ENCODE peak calls at places on chromosome 3, in ten cellular contexts. One of them, this sample, is unnamed.

GRCh38 chr3:197420115-197420514 is 121.7 kb upstream of the DLG1 start:
- DNase-seq in HL-60: no peak
- DNase-seq in heart right ventricle: peak
- DNase-seq in LNCaP clone FGC: no peak
- DNase-seq in pancreas: no peak
- DNase-seq in CD8-positive, alpha-beta T cell: no peak
- DNase-seq in Peyer's patch: no peak
- DNase-seq in astrocyte of the spinal cord: peak
- DNase-seq in fibroblast of the aortic adventitia: peak
- DNase-seq in psoas muscle: no peak
- DNase-seq in this sample: no peak

GRCh38 chr3:153768559-153769469 is 352.4 kb upstream of the ARHGEF26 start:
- DNase-seq in heart right ventricle: peak
- DNase-seq in LNCaP clone FGC: peak
- DNase-seq in Peyer's patch: peak
- DNase-seq in pancreas: peak
- DNase-seq in astrocyte of the spinal cord: peak
- DNase-seq in fibroblast of the aortic adventitia: peak
- DNase-seq in psoas muscle: no peak
- DNase-seq in CD8-positive, alpha-beta T cell: peak
- DNase-seq in HL-60: peak
- DNase-seq in this sample: peak

GRCh38 chr3:176106380-176106779 is 1090.9 kb downstream of the TBL1XR1 start:
- DNase-seq in pancreas: no peak
- DNase-seq in heart right ventricle: no peak
- DNase-seq in LNCaP clone FGC: no peak
- DNase-seq in CD8-positive, alpha-beta T cell: no peak
- DNase-seq in psoas muscle: no peak
- DNase-seq in astrocyte of the spinal cord: peak
- DNase-seq in HL-60: no peak
- DNase-seq in Peyer's patch: no peak
- DNase-seq in fibroblast of the aortic adventitia: no peak
- DNase-seq in this sample: no peak

GRCh38 chr3:36679384-36680200 is 84.8 kb downstream of the DCLK3 start:
- DNase-seq in psoas muscle: no peak
- DNase-seq in heart right ventricle: no peak
- DNase-seq in fibroblast of the aortic adventitia: peak
- DNase-seq in astrocyte of the spinal cord: peak
- DNase-seq in Peyer's patch: no peak
- DNase-seq in LNCaP clone FGC: no peak
- DNase-seq in HL-60: peak
- DNase-seq in CD8-positive, alpha-beta T cell: no peak
- DNase-seq in pancreas: no peak
- DNase-seq in this sample: peak

GRCh38 chr3:73361591-73361990 is 263.1 kb downstream of the PDZRN3 start:
- DNase-seq in astrocyte of the spinal cord: no peak
- DNase-seq in fibroblast of the aortic adventitia: no peak
- DNase-seq in HL-60: no peak
- DNase-seq in pancreas: no peak
- DNase-seq in psoas muscle: no peak
- DNase-seq in heart right ventricle: no peak
- DNase-seq in LNCaP clone FGC: no peak
- DNase-seq in CD8-positive, alpha-beta T cell: no peak
- DNase-seq in Peyer's patch: no peak
- DNase-seq in this sample: no peak

GRCh38 chr3:5079761-5080160 is 42.3 kb upstream of the ARL8B start:
- DNase-seq in CD8-positive, alpha-beta T cell: no peak
- DNase-seq in LNCaP clone FGC: no peak
- DNase-seq in psoas muscle: no peak
- DNase-seq in fibroblast of the aortic adventitia: no peak
- DNase-seq in HL-60: no peak
- DNase-seq in pancreas: no peak
- DNase-seq in astrocyte of the spinal cord: no peak
- DNase-seq in Peyer's patch: peak
- DNase-seq in heart right ventricle: no peak
- DNase-seq in this sample: no peak

GRCh38 chr3:133967992-133968892 is 61.5 kb downstream of the SLCO2A1 start:
- DNase-seq in fibroblast of the aortic adventitia: no peak
- DNase-seq in psoas muscle: no peak
- DNase-seq in pancreas: no peak
- DNase-seq in LNCaP clone FGC: no peak
- DNase-seq in Peyer's patch: peak
- DNase-seq in astrocyte of the spinal cord: no peak
- DNase-seq in heart right ventricle: no peak
- DNase-seq in CD8-positive, alpha-beta T cell: no peak
- DNase-seq in HL-60: no peak
- DNase-seq in this sample: no peak

GRCh38 chr3:121759541-121760202 is 10.1 kb upstream of the GOLGB1 start:
- DNase-seq in HL-60: no peak
- DNase-seq in astrocyte of the spinal cord: no peak
- DNase-seq in CD8-positive, alpha-beta T cell: no peak
- DNase-seq in LNCaP clone FGC: no peak
- DNase-seq in psoas muscle: no peak
- DNase-seq in heart right ventricle: peak
- DNase-seq in fibroblast of the aortic adventitia: peak
- DNase-seq in pancreas: no peak
- DNase-seq in Peyer's patch: no peak
- DNase-seq in this sample: no peak

GRCh38 chr3:128488995-128489859 is 3.8 kb downstream of the GATA2 start:
- DNase-seq in pancreas: peak
- DNase-seq in LNCaP clone FGC: no peak
- DNase-seq in psoas muscle: peak
- DNase-seq in Peyer's patch: peak
- DNase-seq in astrocyte of the spinal cord: no peak
- DNase-seq in CD8-positive, alpha-beta T cell: no peak
- DNase-seq in HL-60: no peak
- DNase-seq in fibroblast of the aortic adventitia: peak
- DNase-seq in heart right ventricle: peak
- DNase-seq in this sample: no peak

GRCh38 chr3:108489776-108490175 is 20.6 kb downstream of the MYH15 start:
- DNase-seq in heart right ventricle: peak
- DNase-seq in astrocyte of the spinal cord: peak
- DNase-seq in LNCaP clone FGC: no peak
- DNase-seq in HL-60: peak
- DNase-seq in CD8-positive, alpha-beta T cell: peak
- DNase-seq in fibroblast of the aortic adventitia: peak
- DNase-seq in Peyer's patch: peak
- DNase-seq in psoas muscle: no peak
- DNase-seq in pancreas: peak
- DNase-seq in this sample: peak

GRCh38 chr3:28667646-28668376 is 319.2 kb upstream of the AZI2 start:
- DNase-seq in LNCaP clone FGC: no peak
- DNase-seq in HL-60: peak
- DNase-seq in psoas muscle: peak
- DNase-seq in Peyer's patch: peak
- DNase-seq in astrocyte of the spinal cord: peak
- DNase-seq in fibroblast of the aortic adventitia: peak
- DNase-seq in CD8-positive, alpha-beta T cell: peak
- DNase-seq in heart right ventricle: peak
- DNase-seq in pancreas: peak
- DNase-seq in this sample: peak

GRCh38 chr3:112557980-112558379 is 3.8 kb downstream of the ATG3 start:
- DNase-seq in astrocyte of the spinal cord: no peak
- DNase-seq in pancreas: no peak
- DNase-seq in LNCaP clone FGC: no peak
- DNase-seq in HL-60: no peak
- DNase-seq in psoas muscle: no peak
- DNase-seq in fibroblast of the aortic adventitia: no peak
- DNase-seq in heart right ventricle: no peak
- DNase-seq in CD8-positive, alpha-beta T cell: no peak
- DNase-seq in Peyer's patch: no peak
- DNase-seq in this sample: no peak

GRCh38 chr3:110564674-110565073 is 506.9 kb upstream of the NECTIN3 start:
- DNase-seq in psoas muscle: no peak
- DNase-seq in fibroblast of the aortic adventitia: no peak
- DNase-seq in CD8-positive, alpha-beta T cell: no peak
- DNase-seq in HL-60: no peak
- DNase-seq in pancreas: no peak
- DNase-seq in Peyer's patch: no peak
- DNase-seq in heart right ventricle: no peak
- DNase-seq in LNCaP clone FGC: no peak
- DNase-seq in astrocyte of the spinal cord: no peak
- DNase-seq in this sample: no peak

GRCh38 chr3:106130384-106131084 is 261.7 kb upstream of the CBLB start:
- DNase-seq in astrocyte of the spinal cord: peak
- DNase-seq in pancreas: no peak
- DNase-seq in heart right ventricle: peak
- DNase-seq in CD8-positive, alpha-beta T cell: no peak
- DNase-seq in Peyer's patch: no peak
- DNase-seq in fibroblast of the aortic adventitia: peak
- DNase-seq in LNCaP clone FGC: no peak
- DNase-seq in HL-60: no peak
- DNase-seq in psoas muscle: no peak
- DNase-seq in this sample: peak

GRCh38 chr3:195334967-195335366 is 64.0 kb upstream of the XXYLT1 start:
- DNase-seq in CD8-positive, alpha-beta T cell: no peak
- DNase-seq in LNCaP clone FGC: no peak
- DNase-seq in heart right ventricle: no peak
- DNase-seq in pancreas: no peak
- DNase-seq in psoas muscle: no peak
- DNase-seq in Peyer's patch: no peak
- DNase-seq in astrocyte of the spinal cord: no peak
- DNase-seq in HL-60: no peak
- DNase-seq in fibroblast of the aortic adventitia: no peak
- DNase-seq in this sample: no peak

GRCh38 chr3:85721409-85722145 is 762.8 kb downstream of the CADM2 start:
- DNase-seq in heart right ventricle: no peak
- DNase-seq in pancreas: no peak
- DNase-seq in Peyer's patch: no peak
- DNase-seq in fibroblast of the aortic adventitia: no peak
- DNase-seq in psoas muscle: no peak
- DNase-seq in astrocyte of the spinal cord: no peak
- DNase-seq in CD8-positive, alpha-beta T cell: no peak
- DNase-seq in LNCaP clone FGC: no peak
- DNase-seq in HL-60: no peak
- DNase-seq in this sample: no peak

GRCh38 chr3:94167796-94168195 is 104.9 kb downstream of the NSUN3 start:
- DNase-seq in HL-60: no peak
- DNase-seq in LNCaP clone FGC: no peak
- DNase-seq in pancreas: no peak
- DNase-seq in fibroblast of the aortic adventitia: no peak
- DNase-seq in psoas muscle: no peak
- DNase-seq in astrocyte of the spinal cord: no peak
- DNase-seq in Peyer's patch: no peak
- DNase-seq in heart right ventricle: no peak
- DNase-seq in CD8-positive, alpha-beta T cell: no peak
- DNase-seq in this sample: no peak

GRCh38 chr3:94158461-94158860 is 95.6 kb downstream of the NSUN3 start:
- DNase-seq in psoas muscle: no peak
- DNase-seq in LNCaP clone FGC: no peak
- DNase-seq in astrocyte of the spinal cord: peak
- DNase-seq in HL-60: no peak
- DNase-seq in Peyer's patch: no peak
- DNase-seq in CD8-positive, alpha-beta T cell: no peak
- DNase-seq in heart right ventricle: no peak
- DNase-seq in pancreas: no peak
- DNase-seq in fibroblast of the aortic adventitia: peak
- DNase-seq in this sample: no peak

GRCh38 chr3:94159062-94159726 is 96.3 kb downstream of the NSUN3 start:
- DNase-seq in psoas muscle: no peak
- DNase-seq in CD8-positive, alpha-beta T cell: no peak
- DNase-seq in fibroblast of the aortic adventitia: peak
- DNase-seq in heart right ventricle: no peak
- DNase-seq in LNCaP clone FGC: no peak
- DNase-seq in pancreas: no peak
- DNase-seq in HL-60: no peak
- DNase-seq in astrocyte of the spinal cord: peak
- DNase-seq in Peyer's patch: no peak
- DNase-seq in this sample: no peak

GRCh38 chr3:94162700-94163099 is 99.8 kb downstream of the NSUN3 start:
- DNase-seq in HL-60: no peak
- DNase-seq in psoas muscle: no peak
- DNase-seq in Peyer's patch: no peak
- DNase-seq in LNCaP clone FGC: no peak
- DNase-seq in fibroblast of the aortic adventitia: peak
- DNase-seq in CD8-positive, alpha-beta T cell: no peak
- DNase-seq in heart right ventricle: no peak
- DNase-seq in pancreas: no peak
- DNase-seq in astrocyte of the spinal cord: peak
- DNase-seq in this sample: no peak
- H3K4me3 ChIP-seq in HL-60: no peak
- H3K4me3 ChIP-seq in psoas muscle: no peak
- H3K4me3 ChIP-seq in Peyer's patch: no peak
- H3K4me3 ChIP-seq in LNCaP clone FGC: no peak
- H3K4me3 ChIP-seq in fibroblast of the aortic adventitia: no peak
- H3K4me3 ChIP-seq in CD8-positive, alpha-beta T cell: no peak
- H3K4me3 ChIP-seq in heart right ventricle: no peak
- H3K4me3 ChIP-seq in pancreas: no peak
- H3K4me3 ChIP-seq in astrocyte of the spinal cord: no peak
- H3K4me3 ChIP-seq in this sample: no peak

GRCh38 chr3:143720381-143720780 is 127.9 kb downstream of the SLC9A9 start:
- DNase-seq in HL-60: no peak
- DNase-seq in fibroblast of the aortic adventitia: no peak
- DNase-seq in pancreas: no peak
- DNase-seq in Peyer's patch: no peak
- DNase-seq in LNCaP clone FGC: no peak
- DNase-seq in CD8-positive, alpha-beta T cell: no peak
- DNase-seq in psoas muscle: no peak
- DNase-seq in heart right ventricle: no peak
- DNase-seq in astrocyte of the spinal cord: no peak
- DNase-seq in this sample: no peak
- TF ChIP-seq CTCF in HL-60: no peak
- TF ChIP-seq CTCF in fibroblast of the aortic adventitia: no peak
- TF ChIP-seq CTCF in pancreas: no peak
- TF ChIP-seq CTCF in Peyer's patch: no peak
- TF ChIP-seq CTCF in LNCaP clone FGC: no peak
- TF ChIP-seq CTCF in CD8-positive, alpha-beta T cell: no peak
- TF ChIP-seq CTCF in psoas muscle: no peak
- TF ChIP-seq CTCF in heart right ventricle: no peak
- TF ChIP-seq CTCF in astrocyte of the spinal cord: no peak
- TF ChIP-seq CTCF in this sample: no peak

DNA sequence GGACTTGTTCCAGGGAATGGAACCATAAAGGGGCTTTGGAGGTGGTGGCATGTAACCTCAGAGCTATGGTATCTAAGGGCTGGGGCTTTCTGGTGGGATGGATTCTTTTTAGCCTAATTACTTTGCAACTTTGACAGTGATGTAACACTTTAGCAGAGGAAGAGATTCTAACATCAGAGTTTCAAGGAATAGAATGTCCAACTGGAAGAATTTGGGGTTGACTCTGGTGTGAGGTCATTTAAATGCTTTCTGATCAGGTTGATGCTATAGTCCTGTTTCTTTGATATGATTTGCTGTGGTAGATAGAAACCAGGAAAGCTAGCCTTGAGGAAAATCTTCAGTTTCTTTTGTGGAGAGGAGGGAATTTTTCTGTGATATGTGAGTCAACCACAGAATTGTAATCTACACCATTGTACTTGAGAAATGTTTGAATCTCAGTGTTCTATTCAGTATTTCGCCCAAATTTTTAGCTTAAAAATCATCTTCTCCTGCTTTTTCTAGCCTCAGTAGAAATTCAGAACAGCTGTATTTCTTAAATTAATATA is 40.0 kb downstream of the ATP2C1 start:
- DNase-seq in CD8-positive, alpha-beta T cell: no peak
- DNase-seq in psoas muscle: no peak
- DNase-seq in HL-60: no peak
- DNase-seq in LNCaP clone FGC: no peak
- DNase-seq in Peyer's patch: no peak
- DNase-seq in fibroblast of the aortic adventitia: peak
- DNase-seq in heart right ventricle: no peak
- DNase-seq in pancreas: no peak
- DNase-seq in astrocyte of the spinal cord: peak
- DNase-seq in this sample: no peak
- H3K4me3 ChIP-seq in CD8-positive, alpha-beta T cell: no peak
- H3K4me3 ChIP-seq in psoas muscle: no peak
- H3K4me3 ChIP-seq in HL-60: no peak
- H3K4me3 ChIP-seq in LNCaP clone FGC: no peak
- H3K4me3 ChIP-seq in Peyer's patch: no peak
- H3K4me3 ChIP-seq in fibroblast of the aortic adventitia: no peak
- H3K4me3 ChIP-seq in heart right ventricle: no peak
- H3K4me3 ChIP-seq in pancreas: no peak
- H3K4me3 ChIP-seq in astrocyte of the spinal cord: no peak
- H3K4me3 ChIP-seq in this sample: no peak

GRCh38 chr3:50260027-50260941 is 8.7 kb upstream of the SEMA3B start:
- DNase-seq in Peyer's patch: peak
- DNase-seq in astrocyte of the spinal cord: peak
- DNase-seq in pancreas: peak
- DNase-seq in psoas muscle: peak
- DNase-seq in heart right ventricle: peak
- DNase-seq in LNCaP clone FGC: peak
- DNase-seq in CD8-positive, alpha-beta T cell: peak
- DNase-seq in HL-60: peak
- DNase-seq in fibroblast of the aortic adventitia: peak
- DNase-seq in this sample: peak
- TF ChIP-seq CTCF in Peyer's patch: peak
- TF ChIP-seq CTCF in astrocyte of the spinal cord: peak
- TF ChIP-seq CTCF in pancreas: peak
- TF ChIP-seq CTCF in psoas muscle: peak
- TF ChIP-seq CTCF in heart right ventricle: peak
- TF ChIP-seq CTCF in LNCaP clone FGC: peak
- TF ChIP-seq CTCF in CD8-positive, alpha-beta T cell: peak
- TF ChIP-seq CTCF in HL-60: peak
- TF ChIP-seq CTCF in fibroblast of the aortic adventitia: peak
- TF ChIP-seq CTCF in this sample: peak

This sample was measured in foreskin fibroblast.